ENCODE peak calls at places on chromosome 14, in four cellular contexts. U is mesendoderm, P is endothelial cell of umbilical vein, S is fibroblast of lung. D is an unnamed sample.
A peak's percentile ranks its signal among the peaks of the same experiment; 100 is the strongest.

GRCh38 chr14:45261209-45261608 is 8.2 kb upstream of the MIS18BP1 start:
- DNase-seq in U (no peak), P (no peak), S (no peak), D (no peak)

GRCh38 chr14:75634848-75635247 is 25.8 kb downstream of the ERG28 start:
- DNase-seq in U (peak; percentile 39), P (no peak), S (no peak), D (peak; percentile 18)

GRCh38 chr14:32259368-32260013 is 56.4 kb upstream of the RNU6-8 start:
- DNase-seq in U (peak; percentile 84), P (peak; percentile 56), S (peak; percentile 82), D (peak; percentile 56)

GRCh38 chr14:68941820-68942219 is 37.3 kb downstream of the ACTN1 start:
- DNase-seq in U (peak; percentile 99), P (peak; percentile 50), S (peak; percentile 97), D (no peak)

GRCh38 chr14:69712217-69712565 is 54.8 kb upstream of the SRSF5 start:
- DNase-seq in U (no peak), P (no peak), S (peak; percentile 59), D (no peak)

GRCh38 chr14:31025335-31026075 is at the start of gene AP4S1:
- DNase-seq in U (peak; percentile 69), P (peak; percentile 37), S (no peak), D (no peak)

GRCh38 chr14:58238252-58239247 is 6.1 kb upstream of the PSMA3 start:
- DNase-seq in U (peak; percentile 42), P (peak; percentile 6), S (peak; percentile 27), D (no peak)

GRCh38 chr14:103808403-103809001 is 38.9 kb downstream of the PPP1R13B start:
- DNase-seq in U (peak; percentile 75), P (peak; percentile 69), S (peak; percentile 59), D (peak; percentile 58)

GRCh38 chr14:61388173-61388975 is 67.0 kb downstream of the PRKCH start:
- DNase-seq in U (peak; percentile 8), P (peak; percentile 69), S (peak; percentile 25), D (peak; percentile 26)

GRCh38 chr14:57461777-57462320 is 31.8 kb downstream of the CCDC198 start:
- DNase-seq in U (no peak), P (no peak), S (no peak), D (no peak)

GRCh38 chr14:23660290-23661226 is 24.4 kb downstream of the DHRS2 start:
- DNase-seq in U (no peak), P (no peak), S (no peak), D (no peak)

GRCh38 chr14:86055512-86055911 is 525.6 kb downstream of the FLRT2 start:
- DNase-seq in U (peak; percentile 59), P (peak; percentile 19), S (peak; percentile 3), D (no peak)

GRCh38 chr14:88323520-88324199 is 591 bp upstream of the KCNK10 start:
- DNase-seq in U (peak; percentile 52), P (no peak), S (peak; percentile 41), D (no peak)

GRCh38 chr14:93395227-93395626 is 35.5 kb upstream of the UNC79 start:
- DNase-seq in U (no peak), P (no peak), S (no peak), D (no peak)

GRCh38 chr14:50116221-50116956 is at the start of gene VCPKMT:
- DNase-seq in U (peak; percentile 95), P (peak; percentile 95), S (peak; percentile 87), D (peak; percentile 73)

GRCh38 chr14:86961106-86961716 is 1031.8 kb downstream of the GALC start:
- DNase-seq in U (peak; percentile 68), P (no peak), S (no peak), D (no peak)

GRCh38 chr14:73810478-73811163 is 41.0 kb upstream of the PTGR2 start:
- DNase-seq in U (no peak), P (no peak), S (no peak), D (no peak)

DNA sequence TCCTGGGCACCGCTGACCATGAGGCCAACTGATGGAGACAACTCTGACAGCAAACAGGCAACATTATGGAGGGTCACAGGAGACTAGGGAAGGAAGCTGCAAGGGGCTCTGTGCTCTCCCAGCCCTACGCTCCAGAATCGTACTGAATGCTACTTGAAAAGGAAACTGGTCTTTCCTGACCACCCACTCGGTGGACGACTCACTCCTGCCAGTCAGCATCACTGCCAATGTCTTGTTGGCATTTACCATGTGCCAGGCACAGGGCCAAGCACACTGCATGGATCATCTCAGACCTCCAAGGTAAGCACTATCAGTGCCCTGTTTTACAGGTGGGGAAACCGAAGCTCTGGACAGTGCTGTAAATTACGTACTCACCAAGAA is 38.0 kb downstream of the CCDC85C start:
- DNase-seq in U (no peak), P (peak; percentile 23), S (no peak), D (no peak)
- H3K4me2 ChIP-seq in U (no peak overlapping the region), P (no peak overlapping the region), S (peak overlapping the region; percentile 15), D (peak overlapping the region; percentile 17)

GRCh38 chr14:35368583-35368982 is 36.0 kb downstream of the NFKBIA start:
- DNase-seq in U (no peak), P (no peak), S (peak; percentile 32), D (no peak)
- H3K4me2 ChIP-seq in U (no peak overlapping the region), P (no peak overlapping the region), S (no peak overlapping the region), D (no peak overlapping the region)

GRCh38 chr14:91373591-91374245 is 43.9 kb downstream of the CCDC88C start:
- DNase-seq in U (no peak), P (peak; percentile 63), S (no peak), D (no peak)

GRCh38 chr14:91376547-91377477 is 40.8 kb downstream of the CCDC88C start:
- DNase-seq in U (no peak), P (no peak), S (no peak), D (no peak)

GRCh38 chr14:91374287-91374880 is 43.2 kb downstream of the CCDC88C start:
- DNase-seq in U (no peak), P (peak; percentile 17), S (no peak), D (no peak)

GRCh38 chr14:91375748-91376452 is 41.7 kb downstream of the CCDC88C start:
- DNase-seq in U (no peak), P (no peak), S (no peak), D (no peak)

GRCh38 chr14:91374897-91375747 is 42.5 kb downstream of the CCDC88C start:
- DNase-seq in U (no peak), P (no peak), S (no peak), D (no peak)
- H3K4me2 ChIP-seq in U (no peak overlapping the region), P (no peak overlapping the region), S (no peak overlapping the region), D (no peak overlapping the region)

GRCh38 chr14:92323031-92323915 is at the start of gene SLC24A4:
- DNase-seq in U (peak; percentile 31), P (no peak), S (peak; percentile 22), D (no peak)

GRCh38 chr14:92322516-92322915 is 449 bp upstream of the SLC24A4 start:
- DNase-seq in U (no peak), P (no peak), S (no peak), D (no peak)

GRCh38 chr14:92321701-92322100 is 1.3 kb upstream of the SLC24A4 start:
- DNase-seq in U (no peak), P (no peak), S (no peak), D (no peak)

GRCh38 chr14:92325835-92326234 is 2.9 kb downstream of the SLC24A4 start:
- DNase-seq in U (no peak), P (no peak), S (no peak), D (no peak)

DNA sequence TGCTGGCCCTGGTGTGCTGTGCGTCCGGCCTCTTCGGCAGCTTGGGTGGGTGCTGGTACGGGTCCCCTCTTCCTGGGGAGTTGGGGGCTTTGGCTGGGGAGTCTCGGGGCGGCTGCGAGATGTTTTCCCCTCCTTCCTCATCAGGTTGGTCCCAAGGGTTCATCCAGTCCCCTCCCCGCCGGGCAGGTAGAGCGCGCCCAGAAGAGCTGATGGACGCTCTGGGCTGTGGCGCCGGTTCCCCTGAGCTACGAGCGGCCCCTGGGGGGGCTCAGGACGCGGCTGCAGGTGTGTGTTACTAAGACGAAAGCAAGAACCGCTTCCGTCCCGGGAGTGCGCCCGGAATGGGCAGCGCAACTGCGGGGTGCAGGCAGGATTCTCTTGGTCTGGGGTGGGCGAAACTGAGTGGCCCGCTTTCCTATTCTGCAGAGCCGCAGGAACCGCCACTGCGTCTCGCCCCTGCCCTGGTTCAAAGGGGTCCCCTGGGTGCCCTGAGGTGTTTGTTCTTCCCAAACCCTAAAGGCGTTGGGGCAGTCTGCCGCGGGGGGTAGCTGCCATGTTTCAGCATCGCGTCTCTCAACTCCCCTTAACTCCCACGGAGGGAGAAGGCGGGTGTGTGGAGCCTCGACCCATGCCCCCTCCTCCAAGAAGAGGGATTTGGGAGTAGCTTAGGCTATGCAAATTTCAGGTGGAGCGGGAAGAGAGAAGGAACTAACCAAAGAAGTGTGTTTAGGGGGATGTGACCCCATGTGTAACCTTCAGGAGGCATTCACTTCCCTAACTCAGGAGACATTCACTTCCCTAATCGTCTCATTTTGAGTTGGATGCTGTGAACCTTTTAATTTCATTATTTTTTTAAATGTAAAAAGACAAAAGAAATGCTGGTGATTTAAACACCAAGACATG is 1.2 kb downstream of the SLC24A4 start:
- DNase-seq in U (no peak), P (no peak), S (no peak), D (no peak)
- H3K4me2 ChIP-seq in U (peak overlapping the region; percentile 62), P (no peak overlapping the region), S (no peak overlapping the region), D (no peak overlapping the region)

DNA sequence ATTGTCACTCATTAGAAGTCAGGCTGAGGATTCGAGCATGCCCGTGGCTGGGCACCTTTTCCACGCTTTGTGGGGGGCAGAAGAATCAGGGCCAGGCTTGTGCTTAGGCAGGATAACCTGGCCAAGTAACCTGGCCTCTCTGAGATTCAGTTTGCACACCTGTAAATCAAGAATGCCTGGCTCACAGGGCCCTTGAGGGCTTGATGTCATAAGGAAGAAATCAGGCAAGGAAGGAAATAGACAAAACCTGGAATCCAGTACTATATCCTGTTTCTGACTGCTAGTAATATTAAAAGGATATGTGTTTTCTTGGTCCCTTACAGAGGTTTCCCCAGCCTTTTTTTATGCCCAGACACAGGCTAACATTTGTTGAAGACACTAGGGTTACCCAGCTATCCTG is 91.9 kb downstream of the SAMD4A start:
- DNase-seq in U (no peak), P (peak; percentile 53), S (no peak), D (no peak)
- H3K4me2 ChIP-seq in U (no peak overlapping the region), P (peak overlapping the region; percentile 17), S (no peak overlapping the region), D (no peak overlapping the region)

DNA sequence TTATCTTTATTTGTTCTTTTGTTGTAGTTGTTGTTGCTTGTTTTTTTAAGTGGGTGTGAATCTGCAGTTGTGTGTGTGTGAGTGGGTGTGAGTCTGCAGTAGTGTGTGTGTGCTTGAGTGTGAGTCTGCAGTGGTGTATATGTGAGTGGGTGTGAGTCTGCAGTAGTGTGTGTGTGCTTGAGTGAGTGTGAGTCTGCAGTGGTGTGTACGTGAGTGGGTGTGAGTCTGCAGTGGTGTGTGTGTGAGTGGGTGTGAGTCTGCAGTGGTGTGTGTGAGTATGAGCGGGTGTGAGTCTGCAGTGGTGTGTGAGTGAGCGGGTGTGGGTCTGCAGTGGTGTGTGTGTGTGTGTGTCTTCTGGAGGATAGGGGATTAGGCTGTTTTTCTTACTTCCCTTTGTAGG is 1186.8 kb upstream of the SEL1L start:
- DNase-seq in U (peak; percentile 6), P (no peak), S (no peak), D (no peak)
- H3K4me2 ChIP-seq in U (no peak overlapping the region), P (no peak overlapping the region), S (no peak overlapping the region), D (no peak overlapping the region)

GRCh38 chr14:71668186-71668912 is 263.9 kb upstream of the RGS6 start:
- DNase-seq in U (no peak), P (no peak), S (peak; percentile 74), D (no peak)
- H3K4me2 ChIP-seq in U (no peak overlapping the region), P (no peak overlapping the region), S (no peak overlapping the region), D (no peak overlapping the region)

DNA sequence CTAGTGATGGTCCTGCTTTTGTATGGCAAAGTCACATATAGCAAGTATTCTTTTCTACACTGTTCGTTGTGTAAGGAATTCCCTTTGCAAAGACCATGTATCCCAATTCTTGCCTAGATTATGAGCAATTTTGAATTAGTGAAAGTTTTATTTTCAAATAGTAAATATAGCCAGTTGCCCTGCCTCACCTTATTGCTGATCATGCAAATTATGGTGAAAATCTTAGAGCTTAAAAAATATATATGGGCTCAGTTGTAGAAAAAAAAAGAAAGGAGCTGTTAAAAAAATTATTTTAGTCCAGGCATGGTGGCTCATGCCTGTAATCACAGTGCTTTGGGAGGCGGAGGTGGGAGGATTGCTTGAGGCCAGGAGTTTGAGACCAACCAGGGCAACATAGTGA is 18.8 kb downstream of the SRP54 start:
- DNase-seq in U (no peak), P (no peak), S (no peak), D (no peak)
- H3K4me2 ChIP-seq in U (no peak overlapping the region), P (no peak overlapping the region), S (no peak overlapping the region), D (no peak overlapping the region)